ENCODE peak calls at places on chromosome 1, in nine cellular contexts. Z is kidney, C is AG10803, E is heart left ventricle, Y is foreskin fibroblast, D is lower lobe of right lung, K is pancreas, O is IMR-90, U is B cell. R is an unnamed sample.

GRCh38 chr1:195754297-195754696 is 853.9 kb downstream of the KCNT2 start:
- DNase-seq in C (no peak), E (no peak), Z (no peak), Y (no peak), U (no peak), O (no peak), D (no peak), K (no peak), R (no peak)

GRCh38 chr1:164577291-164577690 is 18.3 kb downstream of the PBX1 start:
- DNase-seq in Y (no peak), O (peak), C (no peak), Z (no peak), U (no peak), K (no peak), D (no peak), E (no peak), R (no peak)

GRCh38 chr1:219459321-219460105 is 153.4 kb downstream of the ZC3H11B start:
- DNase-seq in Y (no peak), U (no peak), C (no peak), D (no peak), E (no peak), O (no peak), Z (no peak), K (no peak), R (no peak)

GRCh38 chr1:6601049-6601864 is 1.4 kb downstream of the KLHL21 start:
- DNase-seq in K (peak), D (peak), E (peak), Z (peak), C (peak), U (peak), O (peak), Y (peak), R (peak)

GRCh38 chr1:11655263-11656079 is 794 bp downstream of the FBXO44 start:
- DNase-seq in K (no peak), C (no peak), E (no peak), Z (no peak), Y (no peak), U (no peak), O (no peak), D (no peak), R (no peak)

GRCh38 chr1:186102559-186103148 is 272.4 kb downstream of the TPR start:
- DNase-seq in D (no peak), K (no peak), U (no peak), Z (no peak), E (peak), O (peak), C (peak), Y (peak), R (no peak)

GRCh38 chr1:231091853-231092301 is 51.8 kb upstream of the FAM89A start:
- DNase-seq in Y (peak), C (peak), U (no peak), K (peak), O (peak), D (peak), E (no peak), Z (no peak), R (no peak)

GRCh38 chr1:26132825-26133167 is 21.2 kb downstream of the PDIK1L start:
- DNase-seq in Z (no peak), E (no peak), D (no peak), O (no peak), K (no peak), Y (no peak), U (no peak), C (no peak), R (no peak)

GRCh38 chr1:79355073-79355472 is 348.5 kb upstream of the ADGRL4 start:
- DNase-seq in U (no peak), E (no peak), O (peak), C (peak), Y (peak), D (no peak), K (no peak), Z (no peak), R (no peak)

GRCh38 chr1:188463919-188464318 is 1635.2 kb downstream of the PLA2G4A start:
- DNase-seq in E (no peak), D (no peak), O (peak), C (no peak), Y (no peak), U (no peak), Z (no peak), K (no peak), R (no peak)

GRCh38 chr1:178739285-178740045 is 14.4 kb downstream of the RALGPS2 start:
- DNase-seq in Y (peak), C (peak), K (no peak), O (peak), Z (no peak), U (no peak), E (no peak), D (no peak), R (no peak)

GRCh38 chr1:178738780-178739179 is 13.7 kb downstream of the RALGPS2 start:
- DNase-seq in K (no peak), Y (no peak), D (no peak), E (no peak), C (no peak), Z (no peak), O (no peak), U (no peak), R (no peak)

GRCh38 chr1:178733972-178734371 is 8.9 kb downstream of the RALGPS2 start:
- DNase-seq in U (no peak), Y (no peak), Z (no peak), O (no peak), C (no peak), E (no peak), K (no peak), D (no peak), R (no peak)
- TF ChIP-seq CTCF in U (peak), Y (no peak), Z (no peak), O (peak), C (no peak), E (no peak), K (no peak), D (no peak), R (peak)

DNA sequence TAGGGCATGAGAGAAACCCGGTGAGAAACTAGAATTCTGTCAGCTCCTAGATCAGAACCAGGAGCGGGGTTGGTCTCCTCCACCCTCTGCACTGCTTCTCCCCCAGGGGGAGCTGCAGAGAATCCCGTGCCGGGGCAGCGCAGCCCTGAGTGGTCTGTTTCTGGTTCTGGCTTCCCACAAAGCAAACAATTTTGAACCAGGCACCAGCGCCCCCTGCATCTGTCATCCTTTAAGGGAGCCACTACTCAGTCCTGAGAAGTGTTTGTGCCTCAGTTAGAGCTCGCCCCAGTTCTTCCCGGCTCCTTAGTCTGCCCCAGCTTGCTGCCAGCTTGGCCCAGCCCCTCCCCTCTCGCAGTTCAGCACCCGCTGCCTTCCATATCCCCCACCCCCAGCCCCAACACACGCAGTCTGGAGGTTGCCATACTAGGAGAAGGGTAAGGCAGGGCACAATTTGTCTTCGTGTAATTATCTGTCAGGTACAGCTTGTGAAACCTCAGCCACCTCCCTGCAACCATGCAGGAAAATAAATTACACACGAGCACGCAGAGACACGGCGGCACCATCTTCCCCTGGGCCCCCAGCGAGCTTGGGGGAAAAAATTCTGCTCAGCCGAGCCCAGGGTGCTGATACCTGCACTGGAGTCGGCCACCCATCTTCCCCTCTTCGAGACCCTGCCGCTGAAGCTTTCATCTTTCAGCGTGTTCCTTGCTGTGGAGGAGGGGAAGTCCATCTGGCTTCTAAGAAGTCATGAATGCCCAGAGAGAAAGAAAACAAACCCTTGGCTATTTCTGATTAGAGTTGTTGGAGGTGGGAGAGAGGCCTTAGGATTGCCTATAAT is 62.6 kb upstream of the CD1D start:
- DNase-seq in U (peak), Z (no peak), E (peak), D (no peak), K (peak), Y (peak), O (peak), C (peak), R (peak)
- TF ChIP-seq CTCF in U (peak), Z (peak), E (peak), D (peak), K (peak), Y (peak), O (peak), C (peak), R (peak)

GRCh38 chr1:100452641-100453040 is 85.3 kb upstream of the GPR88 start:
- DNase-seq in Z (no peak), O (peak), C (no peak), E (no peak), K (no peak), U (no peak), D (no peak), Y (no peak), R (no peak)

GRCh38 chr1:100458925-100459814 is 78.8 kb upstream of the GPR88 start:
- DNase-seq in O (peak), E (peak), U (peak), K (peak), D (peak), C (peak), Z (no peak), Y (peak), R (peak)

GRCh38 chr1:100456880-100457279 is 81.1 kb upstream of the GPR88 start:
- DNase-seq in C (no peak), Z (no peak), U (no peak), Y (no peak), D (no peak), K (no peak), O (no peak), E (no peak), R (no peak)

GRCh38 chr1:100457683-100458082 is 80.3 kb upstream of the GPR88 start:
- DNase-seq in D (no peak), Y (no peak), U (no peak), C (no peak), O (no peak), Z (no peak), E (no peak), K (no peak), R (no peak)

GRCh38 chr1:100455478-100456072 is 82.4 kb upstream of the GPR88 start:
- DNase-seq in E (no peak), U (peak), K (no peak), Z (no peak), O (peak), Y (no peak), D (no peak), C (peak), R (no peak)
- TF ChIP-seq CTCF in E (peak), U (peak), K (peak), Z (peak), O (peak), Y (peak), D (peak), C (peak), R (peak)

GRCh38 chr1:113543110-113543509 is 152.8 kb downstream of the MAGI3 start:
- DNase-seq in E (no peak), Z (no peak), U (no peak), K (no peak), Y (no peak), C (no peak), O (no peak), D (no peak), R (no peak)

GRCh38 chr1:113540328-113540727 is 150.0 kb downstream of the MAGI3 start:
- DNase-seq in K (no peak), O (no peak), Z (no peak), E (no peak), Y (no peak), D (no peak), U (no peak), C (no peak), R (no peak)

GRCh38 chr1:113538225-113538624 is 147.9 kb downstream of the MAGI3 start:
- DNase-seq in D (no peak), Z (no peak), K (no peak), C (peak), O (no peak), Y (peak), E (no peak), U (no peak), R (no peak)

GRCh38 chr1:113542221-113542701 is 151.9 kb downstream of the MAGI3 start:
- DNase-seq in O (peak), U (no peak), Y (peak), D (no peak), C (peak), Z (no peak), K (no peak), E (no peak), R (no peak)

GRCh38 chr1:113541108-113541507 is 150.8 kb downstream of the MAGI3 start:
- DNase-seq in O (no peak), E (no peak), U (no peak), Z (no peak), K (no peak), D (no peak), C (no peak), Y (no peak), R (no peak)
- TF ChIP-seq CTCF in O (no peak), E (no peak), U (no peak), Z (no peak), K (no peak), D (no peak), C (no peak), Y (no peak), R (no peak)

DNA sequence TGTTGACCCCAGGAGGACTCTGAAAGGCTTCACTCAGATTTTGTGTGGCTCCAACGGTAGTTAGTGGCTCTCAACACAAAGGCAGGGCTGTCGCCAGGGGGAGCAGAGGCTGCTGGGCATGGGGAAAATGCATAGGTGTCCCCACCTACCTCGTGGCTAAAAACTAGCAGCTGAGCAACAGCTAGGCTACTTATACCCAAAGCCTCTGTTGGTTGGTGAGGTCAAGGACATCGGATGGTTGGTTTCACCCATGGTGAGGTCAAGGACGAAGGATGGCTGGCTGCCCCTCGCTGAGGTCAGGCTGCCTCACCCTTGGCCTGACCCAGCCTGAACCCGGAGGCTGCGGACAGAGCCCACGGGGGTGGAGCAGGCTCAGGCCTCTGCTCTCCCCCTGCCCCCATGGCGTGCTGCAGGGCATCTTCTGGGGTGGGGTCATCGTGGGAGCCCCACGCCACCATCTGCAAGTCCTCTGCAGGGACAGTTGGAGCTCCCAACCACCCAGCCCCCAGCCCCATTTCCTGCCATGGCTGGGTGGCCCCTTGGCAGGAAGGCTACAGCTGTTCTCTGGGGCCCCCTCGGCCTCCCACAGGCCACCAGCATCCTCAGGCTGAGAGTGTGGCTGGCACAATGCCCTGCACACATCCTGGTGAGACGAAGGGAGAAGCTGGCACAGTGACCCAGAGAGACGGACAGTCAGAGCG is 8.5 kb upstream of the GNB1 start:
- DNase-seq in K (no peak), U (peak), Y (no peak), C (no peak), E (no peak), O (no peak), D (no peak), Z (peak), R (no peak)
- TF ChIP-seq CTCF in K (no peak), U (no peak), Y (no peak), C (no peak), E (no peak), O (no peak), D (no peak), Z (no peak), R (no peak)

DNA sequence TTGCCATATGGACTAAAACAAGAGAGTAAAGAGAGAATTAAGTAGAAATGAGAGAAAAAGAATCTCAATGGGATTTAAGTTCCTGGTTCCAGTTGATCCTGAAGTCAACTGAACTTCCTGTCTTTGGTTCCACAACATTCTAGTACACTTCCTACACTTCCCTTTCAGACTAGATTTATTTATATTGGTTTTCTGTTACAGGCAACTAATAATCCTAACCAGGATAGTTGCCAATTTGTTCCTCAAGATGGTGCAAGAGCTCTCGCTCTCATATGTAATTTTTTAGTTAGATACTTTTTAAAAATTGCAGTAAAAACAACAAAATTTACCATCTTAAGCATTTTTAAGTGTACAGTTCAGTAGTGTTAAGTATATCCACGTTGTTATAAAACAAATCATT is 28.8 kb upstream of the TRIM45 start:
- DNase-seq in Z (no peak), D (no peak), U (no peak), Y (peak), O (peak), K (no peak), C (peak), E (no peak), R (no peak)
- TF ChIP-seq CTCF in Z (no peak), D (no peak), U (no peak), Y (no peak), O (peak), K (no peak), C (no peak), E (no peak), R (no peak)